ENCODE peak calls at places on chromosomes 16 and 17, in nine cellular contexts. U, R, I, C, T, Y, W, A and O are unnamed samples. For H3K4me1 and H3K9me3, the result is how much of the 10 kb centered on the place peaks cover.

GRCh38 chr17:19448341-19449268 is 37.6 kb downstream of the RNF112 start:
- DNase-seq in Y (no peak), A (peak), R (no peak), W (no peak), C (no peak), U (peak), I (peak), T (no peak), O (no peak)

GRCh38 chr17:19771971-19772630 is 24.0 kb upstream of the ALDH3A1 start:
- DNase-seq in A (no peak), T (no peak), I (no peak), C (no peak), Y (peak), W (no peak), R (no peak), U (no peak), O (no peak)

GRCh38 chr16:89015271-89015859 is 38.4 kb upstream of the CBFA2T3 start:
- DNase-seq in A (no peak), T (no peak), U (no peak), Y (no peak), C (no peak), W (peak), R (no peak), I (no peak), O (no peak)

GRCh38 chr17:80294653-80295052 is 34.0 kb downstream of the RNF213 start:
- DNase-seq in T (no peak), R (no peak), Y (no peak), U (no peak), A (no peak), C (no peak), I (no peak), W (no peak), O (no peak)

GRCh38 chr16:55539049-55539448 is 27.4 kb upstream of the CAPNS2 start:
- DNase-seq in C (no peak), T (no peak), Y (no peak), R (no peak), U (no peak), I (no peak), A (no peak), W (no peak), O (no peak)

GRCh38 chr17:64159051-64159590 is 29.2 kb upstream of the ERN1 start:
- DNase-seq in Y (no peak), R (no peak), A (no peak), C (no peak), W (no peak), I (no peak), U (no peak), T (no peak), O (no peak)

GRCh38 chr17:68290268-68290954 is 516 bp downstream of the SLC16A6 start:
- DNase-seq in R (peak), T (peak), C (peak), U (no peak), W (peak), I (peak), A (peak), Y (peak), O (no peak)

GRCh38 chr16:3638916-3639644 is 15.4 kb upstream of the DNASE1 start:
- DNase-seq in A (no peak), C (no peak), Y (peak), R (no peak), I (no peak), T (no peak), W (no peak), U (no peak), O (no peak)

GRCh38 chr17:78748048-78748729 is 33.9 kb downstream of the CYTH1 start:
- DNase-seq in T (no peak), A (no peak), C (no peak), W (no peak), U (no peak), I (no peak), R (no peak), Y (no peak), O (peak)

GRCh38 chr16:5412721-5413120 is 315.1 kb upstream of the EEF2KMT start:
- DNase-seq in U (no peak), Y (no peak), W (no peak), A (peak), T (peak), I (no peak), R (no peak), C (no peak), O (no peak)

GRCh38 chr17:80328620-80329380 is 68.1 kb downstream of the RNF213 start:
- DNase-seq in U (no peak), I (no peak), A (no peak), C (no peak), W (no peak), Y (no peak), T (no peak), R (no peak), O (no peak)

GRCh38 chr17:18262641-18263040 is 2.2 kb downstream of the MIEF2 start:
- DNase-seq in W (peak), C (peak), A (no peak), Y (no peak), U (no peak), R (no peak), I (no peak), T (no peak), O (peak)

GRCh38 chr16:10180771-10181163 is 1.5 kb downstream of the GRIN2A start:
- DNase-seq in I (no peak), W (no peak), R (peak), C (peak), U (peak), T (peak), A (peak), Y (no peak), O (peak)

GRCh38 chr16:50335198-50335958 is 33.4 kb downstream of the BRD7 start:
- DNase-seq in A (no peak), Y (peak), W (no peak), C (no peak), I (no peak), T (no peak), R (no peak), U (no peak), O (no peak)

GRCh38 chr17:81641825-81642489 is 5.0 kb downstream of the TSPAN10 start:
- DNase-seq in W (no peak), A (no peak), C (no peak), R (no peak), T (no peak), U (no peak), I (peak), Y (no peak), O (no peak)

GRCh38 chr17:40540448-40540847 is 24.8 kb downstream of the CCR7 start:
- DNase-seq in W (no peak), I (no peak), A (no peak), T (no peak), Y (peak), R (no peak), C (no peak), U (no peak), O (no peak)

GRCh38 chr17:17815062-17815406 is 21.8 kb downstream of the SREBF1 start:
- DNase-seq in R (no peak), W (peak), T (no peak), A (no peak), Y (no peak), U (no peak), C (peak), I (no peak), O (no peak)

GRCh38 chr17:40632206-40632605 is 15.4 kb downstream of the SMARCE1 start:
- DNase-seq in C (no peak), T (no peak), W (no peak), R (no peak), Y (no peak), U (no peak), I (no peak), A (no peak), O (no peak)

GRCh38 chr17:77011173-77012011 is 129.4 kb upstream of the SEC14L1 start:
- DNase-seq in U (no peak), Y (peak), R (peak), C (no peak), W (no peak), I (peak), A (peak), T (peak), O (no peak)

GRCh38 chr16:54605536-54606066 is 319.0 kb upstream of the IRX3 start:
- DNase-seq in A (no peak), R (no peak), U (no peak), C (no peak), I (no peak), W (no peak), Y (no peak), T (no peak), O (no peak)

GRCh38 chr17:47993031-47993546 is 22.2 kb downstream of the CDK5RAP3 start:
- DNase-seq in R (no peak), W (no peak), T (no peak), I (no peak), A (no peak), U (no peak), C (no peak), Y (no peak), O (no peak)
- H3K4me1 ChIP-seq in R (under half), W (under half), T (under half), I (under half), A (under half), U (under half), C (under half), Y (under half), O (under half)

GRCh38 chr17:13967416-13967815 is 101.9 kb upstream of the COX10 start:
- DNase-seq in Y (no peak), T (no peak), U (no peak), A (no peak), I (no peak), W (no peak), C (no peak), R (no peak), O (no peak)
- H3K9me3 ChIP-seq in Y (under half), T (under half), U (under half), A (under half), I (under half), W (under half), C (under half), R (under half), O (under half)

DNA sequence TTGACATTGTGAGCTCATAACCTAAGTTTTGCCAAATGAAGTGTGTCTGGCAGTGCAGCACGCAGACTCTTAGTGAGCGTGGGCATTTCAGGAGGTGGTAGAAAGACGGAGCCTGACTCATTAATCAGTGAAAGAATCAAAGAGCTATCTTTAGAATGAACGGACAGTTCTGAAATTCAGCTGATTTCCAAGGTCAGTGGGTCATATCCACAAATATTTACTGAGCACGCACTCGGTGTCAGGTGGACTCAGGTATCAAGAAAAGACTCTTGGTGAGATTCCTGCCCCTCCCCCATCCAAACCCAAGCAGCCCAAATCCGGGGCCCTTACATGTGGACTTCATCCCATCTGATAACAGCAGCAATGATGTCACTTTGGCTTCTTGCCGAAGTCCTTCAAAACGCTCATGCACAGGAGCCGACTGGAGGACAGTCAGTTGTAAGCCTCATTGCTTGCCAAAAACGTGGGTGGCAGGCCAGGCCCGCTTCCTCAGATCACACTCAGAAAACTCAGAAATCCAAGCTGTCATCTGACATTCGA is 185.8 kb downstream of the HS3ST3A1 start:
- DNase-seq in Y (no peak), W (peak), R (no peak), I (peak), C (peak), U (no peak), A (peak), T (no peak), O (no peak)
- H3K4me3 ChIP-seq in Y (no peak), W (no peak), R (no peak), I (no peak), C (no peak), U (no peak), A (no peak), T (no peak), O (no peak)

DNA sequence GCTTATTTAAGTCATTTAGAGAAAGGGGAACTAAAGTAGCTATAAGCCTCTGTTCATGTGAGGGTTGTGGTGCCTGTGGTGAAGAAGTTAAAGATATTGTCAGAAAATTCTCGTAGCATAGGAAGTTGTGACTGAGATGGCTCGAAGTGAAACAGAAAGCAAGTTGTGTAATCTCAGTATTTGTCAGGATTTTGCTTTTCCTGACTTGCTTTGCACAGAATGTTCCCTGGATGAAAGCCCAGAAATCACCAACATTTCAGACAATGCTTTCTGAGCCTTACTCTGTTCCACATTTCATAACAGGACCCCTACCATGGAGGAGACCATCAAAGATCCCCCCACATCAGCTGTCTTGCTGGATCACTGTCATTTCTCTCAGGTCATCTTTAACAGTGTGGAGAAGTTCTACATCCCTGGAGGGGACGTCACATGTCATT is 10.6 kb downstream of the CALCOCO2 start:
- DNase-seq in W (no peak), C (no peak), U (peak), T (no peak), I (no peak), R (peak), Y (no peak), A (peak), O (no peak)
- H3K4me1 ChIP-seq in W (half or more), C (half or more), U (under half), T (under half), I (under half), R (under half), Y (under half), A (under half), O (under half)

GRCh38 chr16:78950768-78951167 is 649.8 kb downstream of the MAF start:
- DNase-seq in C (no peak), U (no peak), T (no peak), Y (no peak), I (no peak), R (no peak), W (no peak), A (no peak), O (no peak)

GRCh38 chr16:78955206-78955605 is 645.3 kb downstream of the MAF start:
- DNase-seq in T (no peak), I (no peak), W (no peak), Y (no peak), U (no peak), C (no peak), R (peak), A (no peak), O (no peak)

GRCh38 chr16:78957328-78958100 is 643.0 kb downstream of the MAF start:
- DNase-seq in C (no peak), A (no peak), Y (no peak), W (no peak), T (no peak), R (peak), I (no peak), U (no peak), O (no peak)

GRCh38 chr16:78953526-78953925 is 647.0 kb downstream of the MAF start:
- DNase-seq in A (no peak), T (no peak), U (no peak), Y (no peak), R (no peak), C (no peak), W (no peak), I (no peak), O (no peak)

DNA sequence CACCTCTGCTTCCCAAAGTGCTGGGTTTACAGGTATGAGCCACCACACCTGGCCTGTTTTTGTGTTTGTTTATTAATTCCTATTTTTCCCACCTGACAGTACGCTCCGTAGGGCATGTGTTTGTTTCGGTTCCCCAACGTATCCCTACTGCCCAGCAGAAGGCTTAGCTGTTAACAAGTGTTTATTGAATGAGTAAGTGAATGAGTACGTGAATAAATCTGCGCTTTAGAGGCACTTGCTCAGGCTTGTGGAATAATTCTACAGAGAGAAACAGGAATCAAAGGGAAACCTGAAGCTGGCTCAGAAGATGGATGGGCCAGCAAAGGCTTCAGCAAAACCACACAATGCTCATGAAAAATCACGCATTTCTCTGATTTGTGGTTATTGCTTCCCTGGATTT is 647.9 kb downstream of the MAF start:
- DNase-seq in W (no peak), U (no peak), I (no peak), A (no peak), T (no peak), Y (no peak), R (no peak), C (no peak), O (no peak)
- H3K9me3 ChIP-seq in W (under half), U (under half), I (under half), A (under half), T (under half), Y (under half), R (under half), C (under half), O (under half)

GRCh38 chr17:43766413-43767052 is 7.9 kb upstream of the SOST start:
- DNase-seq in Y (peak), R (peak), W (peak), C (peak), U (peak), A (peak), I (peak), T (peak), O (peak)
- H3K4me3 ChIP-seq in Y (no peak), R (no peak), W (no peak), C (no peak), U (no peak), A (no peak), I (no peak), T (no peak), O (no peak)

GRCh38 chr17:59366773-59367656 is 35.6 kb downstream of the YPEL2 start:
- DNase-seq in T (no peak), U (peak), I (peak), C (no peak), W (no peak), R (no peak), A (no peak), Y (no peak), O (peak)

GRCh38 chr17:59370580-59371299 is 39.3 kb downstream of the YPEL2 start:
- DNase-seq in A (no peak), Y (no peak), R (no peak), T (no peak), W (no peak), I (no peak), C (no peak), U (no peak), O (peak)

GRCh38 chr17:59368218-59368857 is 36.9 kb downstream of the YPEL2 start:
- DNase-seq in U (no peak), Y (no peak), A (no peak), T (no peak), R (no peak), C (no peak), I (peak), W (no peak), O (no peak)

GRCh38 chr17:59367657-59368045 is 36.2 kb downstream of the YPEL2 start:
- DNase-seq in I (peak), T (no peak), C (no peak), W (no peak), A (no peak), U (no peak), R (no peak), Y (no peak), O (no peak)

DNA sequence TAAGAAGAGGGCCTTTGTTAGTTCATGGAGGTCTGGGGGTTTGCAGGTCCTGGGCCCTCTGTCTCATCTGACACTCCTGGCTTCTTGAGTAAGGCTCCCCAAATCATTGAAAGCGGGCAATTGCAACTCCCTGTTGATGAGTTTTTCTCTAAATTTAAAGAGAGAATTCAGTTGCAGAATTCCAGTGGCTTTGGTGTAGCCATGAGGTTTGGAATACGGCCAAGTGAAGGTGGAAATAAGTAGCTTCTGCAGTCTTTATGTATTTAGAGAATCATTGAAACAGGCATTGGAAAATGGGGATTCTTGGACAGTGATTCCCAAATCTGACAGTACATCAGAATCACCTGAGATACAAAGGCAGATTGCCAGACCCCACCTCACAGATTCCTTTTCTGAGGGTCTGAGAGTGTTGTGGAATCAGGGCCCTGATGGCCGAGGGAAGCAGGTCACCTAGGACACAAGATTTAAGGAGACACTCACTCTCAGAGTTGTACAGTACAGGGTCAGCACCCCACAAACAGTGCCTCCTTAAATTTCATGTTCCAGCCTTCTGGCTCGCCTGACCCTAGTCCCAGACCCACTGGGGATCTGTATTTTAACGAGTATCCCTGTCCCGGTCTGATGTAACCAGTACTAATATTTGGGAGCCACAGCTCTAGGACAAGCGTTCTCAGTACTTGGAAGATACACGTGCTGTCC is 37.7 kb downstream of the YPEL2 start:
- DNase-seq in Y (no peak), R (no peak), U (no peak), W (no peak), C (no peak), A (no peak), T (no peak), I (peak), O (no peak)
- H3K4me1 ChIP-seq in Y (half or more), R (half or more), U (half or more), W (half or more), C (half or more), A (under half), T (under half), I (under half), O (half or more)

GRCh38 chr17:2621241-2621640 is 27.8 kb downstream of the PAFAH1B1 start:
- DNase-seq in W (no peak), T (no peak), I (no peak), Y (no peak), U (no peak), R (no peak), C (no peak), A (no peak), O (no peak)

DNA sequence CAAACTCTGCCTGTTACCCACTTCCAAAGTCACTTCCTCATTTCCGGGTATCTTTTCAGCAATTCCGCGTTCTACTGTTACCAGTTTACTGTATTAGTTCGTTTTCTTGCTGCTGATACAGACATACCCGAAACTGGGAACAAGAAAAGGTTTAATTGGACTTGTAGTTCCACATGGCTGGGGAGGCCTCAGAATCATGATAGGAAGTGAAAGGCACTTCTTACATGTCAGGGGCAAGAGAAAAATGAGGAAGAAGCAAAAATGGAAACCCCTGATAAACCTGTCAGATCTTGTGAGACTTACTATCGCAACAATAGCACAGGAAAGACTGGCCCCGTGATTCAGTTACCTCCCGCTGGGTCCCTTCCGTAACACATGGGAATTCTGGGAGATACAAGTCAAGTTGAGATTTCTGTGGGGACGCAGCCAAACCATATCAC is 30.9 kb downstream of the PAFAH1B1 start:
- DNase-seq in R (peak), W (no peak), T (no peak), C (no peak), I (no peak), U (no peak), Y (no peak), A (peak), O (no peak)
- H3K9me3 ChIP-seq in R (under half), W (under half), T (under half), C (under half), I (under half), U (under half), Y (under half), A (under half), O (under half)

DNA sequence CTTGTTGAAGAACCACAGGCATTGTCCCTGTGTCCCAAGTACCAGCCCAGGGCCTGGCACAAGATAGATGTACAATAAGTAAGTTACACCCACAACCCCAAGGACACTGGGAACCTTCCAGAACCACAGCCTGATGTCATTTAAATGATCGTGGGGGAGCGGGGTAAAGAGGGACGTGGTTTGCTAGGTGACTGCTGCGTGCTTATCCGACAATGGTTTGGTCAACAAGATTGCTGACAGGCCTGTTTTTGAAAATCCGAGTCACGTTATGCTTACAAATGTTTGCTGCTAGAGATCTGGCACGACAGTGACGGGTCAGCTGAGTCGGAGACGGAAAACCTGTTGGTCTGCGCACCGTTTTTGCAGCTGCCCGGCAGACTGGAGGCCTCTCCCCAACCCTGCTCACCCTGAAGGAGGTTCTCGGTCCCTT is 22.8 kb downstream of the COTL1 start:
- DNase-seq in A (no peak), U (no peak), R (peak), W (no peak), T (no peak), Y (no peak), C (no peak), I (no peak), O (no peak)
- H3K4me3 ChIP-seq in A (no peak), U (no peak), R (peak), W (no peak), T (no peak), Y (peak), C (no peak), I (no peak), O (no peak)